ENCODE peak calls at places on chromosomes 5 and 9, in ten cellular contexts. R is NAMALWA; J is fibroblast of villous mesenchyme; N is GM04504; V is Kasumi-1; Z is iris pigment epithelial cell; U is stimulated activated CD4-positive, alpha-beta T cell treated with anti-CD3 and anti-CD28 coated beads, Interleukin-15, amount 100 ng/mL, for 1 hour; K is non-pigmented ciliary epithelial cell; O is AG09309; G is tibial artery. P is an unnamed sample.

GRCh38 chr9:22005083-22005699 is 3.9 kb downstream of the CDKN2B start:
- DNase-seq in R (no peak), N (no peak), O (no peak), Z (peak), G (no peak), U (no peak), J (no peak), K (no peak), V (no peak), P (no peak)

GRCh38 chr5:125148706-125149105 is 402.3 kb upstream of the ZNF608 start:
- DNase-seq in G (no peak), R (no peak), O (no peak), N (no peak), U (no peak), V (no peak), K (no peak), Z (no peak), J (peak), P (no peak)

GRCh38 chr5:71986101-71986500 is 121.2 kb upstream of the MAP1B start:
- DNase-seq in N (no peak), K (no peak), O (no peak), G (no peak), Z (no peak), J (peak), V (no peak), R (no peak), U (no peak), P (no peak)

GRCh38 chr5:165457854-165458481 is 1952.5 kb downstream of the MAT2B start:
- DNase-seq in G (no peak), V (peak), Z (peak), K (peak), R (peak), J (peak), N (no peak), U (no peak), O (no peak), P (peak)

GRCh38 chr9:7659766-7660165 is 139.8 kb downstream of the DMAC1 start:
- DNase-seq in K (no peak), N (no peak), V (no peak), U (no peak), O (no peak), Z (no peak), J (no peak), G (no peak), R (no peak), P (no peak)

GRCh38 chr5:28473531-28474107 is 1435.2 kb upstream of the CDH9 start:
- DNase-seq in O (no peak), K (peak), V (no peak), J (no peak), G (no peak), U (no peak), N (no peak), Z (peak), R (peak), P (peak)

GRCh38 chr9:134325096-134325812 is 1.0 kb upstream of the RXRA start:
- DNase-seq in N (no peak), U (no peak), Z (peak), J (peak), R (no peak), V (peak), O (no peak), G (peak), K (no peak), P (peak)

GRCh38 chr5:14146725-14147124 is 3.6 kb downstream of the TRIO start:
- DNase-seq in G (no peak), J (no peak), Z (no peak), O (no peak), U (no peak), V (no peak), R (no peak), K (no peak), N (no peak), P (no peak)

GRCh38 chr5:78569441-78569840 is 79.1 kb downstream of the LHFPL2 start:
- DNase-seq in N (no peak), R (no peak), K (peak), U (no peak), V (peak), Z (peak), G (peak), O (peak), J (peak), P (peak)

GRCh38 chr5:148469446-148470062 is 85.8 kb downstream of the FBXO38 start:
- DNase-seq in V (no peak), G (peak), Z (peak), R (no peak), K (no peak), O (peak), J (no peak), N (peak), U (no peak), P (no peak)

GRCh38 chr9:1208185-1208584 is 158.0 kb downstream of the DMRT2 start:
- DNase-seq in K (no peak), V (no peak), G (no peak), U (no peak), N (no peak), J (peak), Z (peak), R (no peak), O (peak), P (no peak)

GRCh38 chr5:72818866-72819534 is 2.5 kb downstream of the TNPO1 start:
- DNase-seq in J (peak), N (no peak), Z (peak), K (no peak), V (peak), R (peak), U (peak), G (no peak), O (no peak), P (peak)

GRCh38 chr9:4423207-4423610 is 67.1 kb upstream of the SLC1A1 start:
- DNase-seq in J (no peak), V (no peak), K (no peak), R (no peak), U (no peak), Z (no peak), G (no peak), O (no peak), N (no peak), P (no peak)

GRCh38 chr5:41876678-41877077 is 6.5 kb upstream of the OXCT1 start:
- DNase-seq in K (no peak), G (no peak), U (no peak), Z (no peak), O (no peak), N (no peak), J (no peak), V (no peak), R (no peak), P (no peak)

GRCh38 chr9:111050819-111051218 is 12.5 kb upstream of the LPAR1 start:
- DNase-seq in O (no peak), K (no peak), R (no peak), U (no peak), N (no peak), J (peak), V (no peak), Z (peak), G (no peak), P (no peak)

GRCh38 chr5:154518438-154518867 is 40.4 kb upstream of the HAND1 start:
- DNase-seq in R (no peak), V (no peak), N (no peak), Z (no peak), G (peak), K (no peak), O (no peak), U (no peak), J (no peak), P (peak)

GRCh38 chr9:127112056-127112455 is 10.4 kb downstream of the ANGPTL2 start:
- DNase-seq in O (no peak), N (no peak), G (no peak), J (no peak), V (no peak), R (no peak), Z (no peak), U (no peak), K (no peak), P (no peak)

GRCh38 chr5:75510417-75510835 is 1.0 kb downstream of the CERT1 start:
- DNase-seq in J (peak), K (no peak), O (no peak), Z (peak), N (no peak), R (peak), G (peak), U (no peak), V (peak), P (no peak)

GRCh38 chr9:13113201-13113600 is 166.3 kb downstream of the MPDZ start:
- DNase-seq in K (peak), N (peak), J (peak), Z (peak), V (no peak), U (no peak), G (no peak), R (no peak), O (peak), P (no peak)

GRCh38 chr9:107948601-107949000 is 459.0 kb upstream of the KLF4 start:
- DNase-seq in K (no peak), O (no peak), N (no peak), U (no peak), J (no peak), V (no peak), Z (no peak), G (no peak), R (no peak), P (no peak)

GRCh38 chr5:175866377-175866907 is 4.9 kb upstream of the CPLX2 start:
- DNase-seq in N (no peak), K (no peak), G (no peak), J (no peak), V (no peak), U (no peak), Z (no peak), R (no peak), O (no peak), P (no peak)

GRCh38 chr9:95171001-95171400 is 146.5 kb downstream of the FANCC start:
- DNase-seq in V (peak), N (no peak), G (no peak), R (peak), U (no peak), Z (peak), K (no peak), O (no peak), J (peak), P (peak)

GRCh38 chr5:134396274-134396673 is 15.4 kb downstream of the CDKN2AIPNL start:
- DNase-seq in U (no peak), V (no peak), N (no peak), R (no peak), O (no peak), G (no peak), J (no peak), Z (no peak), K (no peak), P (no peak)

GRCh38 chr5:125528881-125529280 is 782.4 kb upstream of the ZNF608 start:
- DNase-seq in N (no peak), U (no peak), G (no peak), R (no peak), J (no peak), Z (peak), O (no peak), V (no peak), K (no peak), P (no peak)

GRCh38 chr5:131615953-131616352 is 19.1 kb downstream of the RAPGEF6 start:
- DNase-seq in U (no peak), G (no peak), V (no peak), K (no peak), R (no peak), N (no peak), O (no peak), Z (no peak), J (no peak), P (no peak)

GRCh38 chr9:134967547-134967930 is 49.8 kb upstream of the FCN1 start:
- DNase-seq in V (no peak), U (no peak), J (no peak), O (no peak), N (no peak), G (peak), R (no peak), K (no peak), Z (peak), P (no peak)

P was measured in OCI-M1.